ENCODE peak calls at places on chromosomes 4 and X, in six cellular contexts. One of them, this sample, is unnamed.

GRCh38 chr4:59553063-59553738 is 1646.9 kb upstream of the ADGRL3 start:
- DNase-seq in endothelial cell of umbilical vein: peak; percentile 1
- DNase-seq in prostate gland: no peak
- DNase-seq in SK-N-SH: peak; percentile 0
- DNase-seq in transverse colon: no peak
- DNase-seq in suprapubic skin: no peak
- DNase-seq in this sample: no peak

GRCh38 chrX:107454302-107454701 is 4.8 kb downstream of the FRMPD3 start:
- DNase-seq in prostate gland: no peak
- DNase-seq in SK-N-SH: no peak
- DNase-seq in transverse colon: no peak
- DNase-seq in endothelial cell of umbilical vein: no peak
- DNase-seq in suprapubic skin: no peak
- DNase-seq in this sample: no peak

GRCh38 chrX:40081679-40082068 is 16.1 kb downstream of the BCOR start:
- DNase-seq in prostate gland: no peak
- DNase-seq in SK-N-SH: no peak
- DNase-seq in transverse colon: no peak
- DNase-seq in suprapubic skin: no peak
- DNase-seq in endothelial cell of umbilical vein: no peak
- DNase-seq in this sample: no peak

GRCh38 chr4:132065940-132066495 is 1083.1 kb upstream of the PCDH10 start:
- DNase-seq in prostate gland: no peak
- DNase-seq in suprapubic skin: no peak
- DNase-seq in SK-N-SH: no peak
- DNase-seq in endothelial cell of umbilical vein: peak; percentile 5
- DNase-seq in transverse colon: no peak
- DNase-seq in this sample: no peak

GRCh38 chrX:141468940-141469339 is 115.6 kb downstream of the SPANXA1 start:
- DNase-seq in SK-N-SH: no peak
- DNase-seq in prostate gland: no peak
- DNase-seq in endothelial cell of umbilical vein: peak; percentile 73
- DNase-seq in transverse colon: no peak
- DNase-seq in suprapubic skin: no peak
- DNase-seq in this sample: no peak

GRCh38 chr4:32962100-32962499 is 2241.9 kb downstream of the PCDH7 start:
- DNase-seq in endothelial cell of umbilical vein: no peak
- DNase-seq in prostate gland: no peak
- DNase-seq in transverse colon: no peak
- DNase-seq in SK-N-SH: no peak
- DNase-seq in suprapubic skin: no peak
- DNase-seq in this sample: no peak

GRCh38 chr4:39494354-39494753 is 32.9 kb downstream of the UGDH start:
- DNase-seq in transverse colon: no peak
- DNase-seq in prostate gland: no peak
- DNase-seq in SK-N-SH: no peak
- DNase-seq in endothelial cell of umbilical vein: no peak
- DNase-seq in suprapubic skin: no peak
- DNase-seq in this sample: no peak

GRCh38 chrX:16472345-16472744 is 177.6 kb upstream of the S100G start:
- DNase-seq in SK-N-SH: no peak
- DNase-seq in suprapubic skin: no peak
- DNase-seq in endothelial cell of umbilical vein: no peak
- DNase-seq in transverse colon: no peak
- DNase-seq in prostate gland: no peak
- DNase-seq in this sample: no peak

GRCh38 chr4:94889961-94890360 is 132.2 kb downstream of the BMPR1B start:
- DNase-seq in prostate gland: no peak
- DNase-seq in suprapubic skin: no peak
- DNase-seq in transverse colon: no peak
- DNase-seq in endothelial cell of umbilical vein: no peak
- DNase-seq in SK-N-SH: no peak
- DNase-seq in this sample: no peak

GRCh38 chr4:125187621-125188176 is 127.1 kb upstream of the FAT4 start:
- DNase-seq in endothelial cell of umbilical vein: peak; percentile 67
- DNase-seq in transverse colon: no peak
- DNase-seq in suprapubic skin: no peak
- DNase-seq in prostate gland: peak; percentile 14
- DNase-seq in SK-N-SH: no peak
- DNase-seq in this sample: no peak

DNA sequence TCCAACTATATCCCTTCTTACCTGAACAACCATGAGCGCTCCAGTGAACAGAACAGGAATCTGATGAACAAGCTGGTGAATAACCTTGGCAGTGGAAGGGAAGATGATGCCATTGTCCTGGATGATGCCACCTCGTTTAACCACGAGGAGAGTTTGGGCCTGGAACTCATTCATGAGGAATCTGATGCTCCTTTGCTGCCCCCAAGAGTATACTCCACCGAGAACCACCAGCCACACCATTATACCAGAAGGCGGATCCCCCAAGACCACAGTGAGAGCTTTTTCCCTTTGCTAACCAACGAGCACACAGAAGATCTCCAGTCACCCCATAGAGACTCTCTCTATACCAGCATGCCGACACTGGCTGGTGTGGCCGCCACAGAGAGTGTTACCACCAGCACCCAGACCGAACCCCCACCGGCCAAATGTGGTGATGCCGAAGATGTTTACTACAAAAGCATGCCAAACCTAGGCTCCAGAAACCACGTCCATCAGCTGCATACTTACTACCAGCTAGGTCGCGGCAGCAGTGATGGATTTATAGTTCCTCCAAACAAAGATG is 870.2 kb downstream of the ADGRL3 start:
- DNase-seq in transverse colon: no peak
- DNase-seq in endothelial cell of umbilical vein: no peak
- DNase-seq in prostate gland: no peak
- DNase-seq in suprapubic skin: no peak
- DNase-seq in SK-N-SH: no peak
- DNase-seq in this sample: no peak
- TF ChIP-seq CTCF in transverse colon: no peak
- TF ChIP-seq CTCF in endothelial cell of umbilical vein: no peak
- TF ChIP-seq CTCF in prostate gland: no peak
- TF ChIP-seq CTCF in suprapubic skin: no peak
- TF ChIP-seq CTCF in SK-N-SH: no peak
- TF ChIP-seq CTCF in this sample: no peak

DNA sequence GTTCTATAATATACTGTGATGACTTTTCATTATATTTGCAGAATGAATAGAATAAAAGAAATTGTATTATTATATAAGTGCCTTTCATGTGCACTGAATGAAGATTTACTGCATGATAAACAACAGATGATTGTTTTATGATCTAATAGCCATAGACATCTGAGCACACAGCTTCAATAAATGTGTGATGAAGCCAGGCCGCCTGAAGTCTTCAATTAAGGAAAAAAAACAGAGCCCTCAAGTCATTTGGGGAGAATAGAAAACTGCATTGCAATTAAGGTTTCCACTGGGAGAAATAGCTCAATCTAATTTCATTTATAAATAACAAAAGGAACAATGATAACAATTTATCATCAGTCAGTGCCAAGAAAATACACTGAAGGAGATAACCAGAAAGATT is 955.2 kb downstream of the FSTL5 start:
- DNase-seq in endothelial cell of umbilical vein: no peak
- DNase-seq in transverse colon: no peak
- DNase-seq in prostate gland: no peak
- DNase-seq in suprapubic skin: no peak
- DNase-seq in SK-N-SH: peak; percentile 18
- DNase-seq in this sample: no peak
- TF ChIP-seq POLR2AphosphoS5 in endothelial cell of umbilical vein: no peak
- TF ChIP-seq POLR2AphosphoS5 in transverse colon: no peak
- TF ChIP-seq POLR2AphosphoS5 in prostate gland: no peak
- TF ChIP-seq POLR2AphosphoS5 in suprapubic skin: no peak
- TF ChIP-seq POLR2AphosphoS5 in SK-N-SH: no peak
- TF ChIP-seq POLR2AphosphoS5 in this sample: no peak

GRCh38 chrX:132101799-132102198 is 26.0 kb downstream of the FRMD7 start:
- DNase-seq in SK-N-SH: no peak
- DNase-seq in suprapubic skin: no peak
- DNase-seq in prostate gland: no peak
- DNase-seq in transverse colon: no peak
- DNase-seq in endothelial cell of umbilical vein: no peak
- DNase-seq in this sample: no peak

DNA sequence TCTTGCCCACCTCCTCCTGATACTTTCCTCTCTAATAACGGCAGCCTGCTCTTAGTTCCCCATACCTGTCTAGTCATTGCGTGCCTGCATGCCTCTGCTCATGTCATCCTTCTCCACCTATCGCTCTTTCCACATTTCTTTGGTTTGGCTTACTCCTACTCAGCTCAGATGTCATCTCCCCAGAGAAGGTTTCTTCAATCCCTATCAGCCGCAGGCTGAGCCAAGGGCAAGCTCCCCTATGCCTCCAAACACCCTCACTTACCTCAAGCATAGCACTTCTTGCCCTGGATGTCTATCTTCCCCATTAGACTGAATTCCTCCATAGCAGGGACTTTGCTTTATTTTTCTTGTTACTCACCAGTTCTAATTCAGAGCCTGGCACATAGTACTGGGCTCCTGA is 26.6 kb downstream of the FRMD7 start:
- DNase-seq in endothelial cell of umbilical vein: no peak
- DNase-seq in suprapubic skin: no peak
- DNase-seq in SK-N-SH: no peak
- DNase-seq in prostate gland: no peak
- DNase-seq in transverse colon: no peak
- DNase-seq in this sample: no peak
- TF ChIP-seq CTCF in endothelial cell of umbilical vein: no peak
- TF ChIP-seq CTCF in suprapubic skin: no peak
- TF ChIP-seq CTCF in SK-N-SH: no peak
- TF ChIP-seq CTCF in prostate gland: no peak
- TF ChIP-seq CTCF in transverse colon: no peak
- TF ChIP-seq CTCF in this sample: no peak

DNA sequence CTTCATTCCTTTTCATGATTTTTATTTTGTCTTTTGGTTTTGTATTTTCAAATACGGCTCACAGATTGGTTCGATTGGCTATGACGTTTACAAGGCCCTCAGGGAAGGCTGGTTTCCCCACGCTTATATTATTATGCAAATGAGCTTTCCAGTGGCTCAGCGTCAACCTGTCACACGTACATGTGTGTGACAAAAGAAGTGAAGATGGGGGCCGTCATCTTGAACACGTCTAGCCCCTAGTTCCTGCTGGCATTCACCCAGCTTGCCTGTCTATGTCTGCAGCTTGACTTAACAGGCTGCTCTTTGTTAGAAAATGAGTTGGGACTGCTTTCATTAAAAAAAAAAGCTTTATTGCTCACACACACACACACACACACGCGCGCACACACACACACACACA is 283.5 kb upstream of the CTSO start:
- DNase-seq in endothelial cell of umbilical vein: no peak
- DNase-seq in SK-N-SH: no peak
- DNase-seq in transverse colon: no peak
- DNase-seq in prostate gland: no peak
- DNase-seq in suprapubic skin: no peak
- DNase-seq in this sample: no peak
- TF ChIP-seq POLR2AphosphoS5 in endothelial cell of umbilical vein: no peak
- TF ChIP-seq POLR2AphosphoS5 in SK-N-SH: no peak
- TF ChIP-seq POLR2AphosphoS5 in transverse colon: no peak
- TF ChIP-seq POLR2AphosphoS5 in prostate gland: no peak
- TF ChIP-seq POLR2AphosphoS5 in suprapubic skin: no peak
- TF ChIP-seq POLR2AphosphoS5 in this sample: no peak

GRCh38 chr4:2459589-2460349 is 9.1 kb upstream of the RNF4 start:
- DNase-seq in endothelial cell of umbilical vein: no peak
- DNase-seq in prostate gland: no peak
- DNase-seq in transverse colon: no peak
- DNase-seq in SK-N-SH: no peak
- DNase-seq in suprapubic skin: no peak
- DNase-seq in this sample: no peak

GRCh38 chr4:2465032-2465431 is 3.9 kb upstream of the RNF4 start:
- DNase-seq in SK-N-SH: no peak
- DNase-seq in transverse colon: no peak
- DNase-seq in prostate gland: no peak
- DNase-seq in endothelial cell of umbilical vein: no peak
- DNase-seq in suprapubic skin: no peak
- DNase-seq in this sample: no peak

GRCh38 chr4:2461246-2461960 is 7.5 kb upstream of the RNF4 start:
- DNase-seq in suprapubic skin: no peak
- DNase-seq in endothelial cell of umbilical vein: no peak
- DNase-seq in SK-N-SH: no peak
- DNase-seq in prostate gland: no peak
- DNase-seq in transverse colon: no peak
- DNase-seq in this sample: no peak

GRCh38 chr4:2462992-2463762 is 5.7 kb upstream of the RNF4 start:
- DNase-seq in endothelial cell of umbilical vein: no peak
- DNase-seq in transverse colon: no peak
- DNase-seq in prostate gland: no peak
- DNase-seq in SK-N-SH: no peak
- DNase-seq in suprapubic skin: no peak
- DNase-seq in this sample: no peak

DNA sequence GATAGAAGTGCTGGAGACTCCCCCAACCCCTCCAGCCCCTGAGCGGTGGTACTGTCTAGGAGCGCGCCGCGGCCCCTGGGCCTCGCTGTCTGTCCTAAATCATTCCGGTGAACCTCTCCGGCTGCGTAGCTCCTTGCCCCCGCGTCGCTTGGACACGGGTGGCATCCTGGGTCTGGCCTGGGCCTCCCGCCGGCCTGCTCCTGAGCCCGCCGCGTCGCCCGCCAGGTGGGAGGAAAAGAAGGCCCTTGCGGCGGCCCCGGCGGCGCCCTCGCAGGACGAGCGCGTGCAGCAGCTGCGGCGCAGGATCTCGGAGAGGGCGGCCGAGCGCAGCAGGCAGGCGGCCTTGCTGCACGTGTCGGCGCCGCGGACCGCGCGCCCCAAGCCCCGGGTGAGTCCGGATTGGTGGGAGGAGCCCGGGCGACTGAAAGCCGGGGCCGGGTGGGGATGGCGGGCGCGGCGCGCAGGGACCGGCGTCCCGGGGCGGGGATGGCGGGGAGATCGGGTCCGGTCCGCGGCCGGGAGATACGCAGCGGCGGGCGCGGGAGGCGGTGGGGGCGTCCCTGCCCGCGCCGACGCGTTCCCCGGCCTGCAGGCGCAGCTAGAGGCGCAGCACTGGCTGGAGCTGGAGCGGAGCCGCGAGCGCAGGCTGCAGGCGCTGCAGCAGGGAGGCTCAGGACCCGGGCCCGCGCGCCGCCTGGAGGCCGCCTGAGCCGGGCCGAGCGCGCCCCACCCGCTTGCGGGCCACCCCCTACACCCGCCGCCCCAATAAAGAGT is 6.5 kb upstream of the RNF4 start:
- DNase-seq in endothelial cell of umbilical vein: peak; percentile 75
- DNase-seq in suprapubic skin: no peak
- DNase-seq in prostate gland: peak; percentile 42
- DNase-seq in transverse colon: peak; percentile 66
- DNase-seq in SK-N-SH: peak; percentile 96
- DNase-seq in this sample: no peak
- TF ChIP-seq CTCF in endothelial cell of umbilical vein: peak; percentile 48
- TF ChIP-seq CTCF in suprapubic skin: peak; percentile 31
- TF ChIP-seq CTCF in prostate gland: peak; percentile 65
- TF ChIP-seq CTCF in transverse colon: peak; percentile 26
- TF ChIP-seq CTCF in SK-N-SH: peak; percentile 56
- TF ChIP-seq CTCF in this sample: peak; percentile 63

GRCh38 chr4:112889619-112890294 is 159.7 kb upstream of the ANK2 start:
- DNase-seq in SK-N-SH: no peak
- DNase-seq in transverse colon: no peak
- DNase-seq in prostate gland: no peak
- DNase-seq in suprapubic skin: no peak
- DNase-seq in endothelial cell of umbilical vein: no peak
- DNase-seq in this sample: no peak
- TF ChIP-seq POLR2AphosphoS5 in SK-N-SH: no peak
- TF ChIP-seq POLR2AphosphoS5 in transverse colon: peak; percentile 15
- TF ChIP-seq POLR2AphosphoS5 in prostate gland: no peak
- TF ChIP-seq POLR2AphosphoS5 in suprapubic skin: peak; percentile 56
- TF ChIP-seq POLR2AphosphoS5 in endothelial cell of umbilical vein: no peak
- TF ChIP-seq POLR2AphosphoS5 in this sample: peak; percentile 20